ENCODE peak calls at places on chromosome 13, in seven cellular contexts. One of them, this sample, is unnamed.

GRCh38 chr13:50123002-50123401 is 107.8 kb downstream of the KCNRG start:
- DNase-seq in endothelial cell of umbilical vein: no peak
- DNase-seq in endodermal cell: no peak
- DNase-seq in HCT116: no peak
- DNase-seq in IMR-90: no peak
- DNase-seq in colonic mucosa: no peak
- DNase-seq in neural progenitor cell: no peak
- DNase-seq in this sample: no peak

GRCh38 chr13:46134961-46135522 is 30.2 kb upstream of the CPB2 start:
- DNase-seq in colonic mucosa: no peak
- DNase-seq in neural progenitor cell: peak; percentile 18
- DNase-seq in HCT116: peak; percentile 34
- DNase-seq in IMR-90: peak; percentile 2
- DNase-seq in endothelial cell of umbilical vein: no peak
- DNase-seq in endodermal cell: peak; percentile 54
- DNase-seq in this sample: no peak

GRCh38 chr13:83150616-83151307 is 731.5 kb downstream of the SLITRK1 start:
- DNase-seq in neural progenitor cell: no peak
- DNase-seq in HCT116: no peak
- DNase-seq in endothelial cell of umbilical vein: no peak
- DNase-seq in colonic mucosa: no peak
- DNase-seq in endodermal cell: no peak
- DNase-seq in IMR-90: no peak
- DNase-seq in this sample: no peak

GRCh38 chr13:109146912-109147624 is 517.7 kb downstream of the MYO16 start:
- DNase-seq in colonic mucosa: no peak
- DNase-seq in IMR-90: peak; percentile 89
- DNase-seq in endodermal cell: no peak
- DNase-seq in HCT116: peak; percentile 67
- DNase-seq in endothelial cell of umbilical vein: peak; percentile 83
- DNase-seq in neural progenitor cell: no peak
- DNase-seq in this sample: peak; percentile 39

GRCh38 chr13:77176350-77176749 is 149.4 kb upstream of the FBXL3 start:
- DNase-seq in colonic mucosa: no peak
- DNase-seq in neural progenitor cell: no peak
- DNase-seq in IMR-90: peak; percentile 89
- DNase-seq in endothelial cell of umbilical vein: no peak
- DNase-seq in endodermal cell: no peak
- DNase-seq in HCT116: no peak
- DNase-seq in this sample: peak; percentile 36

GRCh38 chr13:73341748-73342147 is 282.9 kb downstream of the KLF5 start:
- DNase-seq in colonic mucosa: no peak
- DNase-seq in neural progenitor cell: no peak
- DNase-seq in IMR-90: peak; percentile 44
- DNase-seq in endodermal cell: peak; percentile 62
- DNase-seq in endothelial cell of umbilical vein: peak; percentile 12
- DNase-seq in HCT116: no peak
- DNase-seq in this sample: peak; percentile 51

GRCh38 chr13:112892759-112893569 is 76.0 kb upstream of the MCF2L start:
- DNase-seq in HCT116: no peak
- DNase-seq in endothelial cell of umbilical vein: peak; percentile 34
- DNase-seq in IMR-90: no peak
- DNase-seq in colonic mucosa: peak; percentile 62
- DNase-seq in neural progenitor cell: peak; percentile 46
- DNase-seq in endodermal cell: peak; percentile 81
- DNase-seq in this sample: no peak

GRCh38 chr13:98807774-98808173 is 55.3 kb upstream of the SLC15A1 start:
- DNase-seq in colonic mucosa: no peak
- DNase-seq in HCT116: no peak
- DNase-seq in endothelial cell of umbilical vein: no peak
- DNase-seq in IMR-90: no peak
- DNase-seq in neural progenitor cell: no peak
- DNase-seq in endodermal cell: no peak
- DNase-seq in this sample: no peak

GRCh38 chr13:97395437-97396136 is 38.4 kb upstream of the RAP2A start:
- DNase-seq in endothelial cell of umbilical vein: no peak
- DNase-seq in HCT116: no peak
- DNase-seq in neural progenitor cell: no peak
- DNase-seq in endodermal cell: no peak
- DNase-seq in IMR-90: peak; percentile 66
- DNase-seq in colonic mucosa: no peak
- DNase-seq in this sample: peak; percentile 48

DNA sequence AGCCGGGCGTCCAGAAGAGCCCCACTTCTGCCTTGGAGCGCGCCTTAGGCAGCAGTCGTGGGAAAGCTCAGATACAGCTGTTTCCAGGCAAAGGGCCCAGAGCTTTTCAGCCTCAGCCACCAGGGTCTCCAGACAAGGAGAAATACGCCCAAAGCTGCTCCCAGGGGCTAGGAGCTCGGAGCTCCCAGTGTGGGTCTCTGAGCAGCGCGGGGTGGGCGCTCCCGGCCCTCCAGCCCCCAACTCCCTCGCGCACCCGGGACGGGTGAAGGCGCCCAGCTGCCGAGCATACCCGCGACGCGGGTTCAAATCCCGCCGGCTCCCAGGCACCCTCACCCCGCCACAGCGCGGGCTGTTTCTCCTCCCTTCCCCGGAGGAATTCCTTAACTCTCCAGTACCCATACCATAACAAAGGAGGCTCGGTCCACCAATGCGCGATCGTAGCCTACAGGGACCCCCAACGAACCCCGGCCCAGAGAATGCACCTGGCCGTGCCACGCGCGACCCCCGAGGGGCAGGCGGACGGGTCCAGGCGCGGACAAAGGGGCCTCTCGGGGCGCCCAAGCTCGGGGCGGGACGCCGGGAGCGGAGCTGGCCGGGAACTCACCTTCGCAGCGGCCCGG is 507 bp downstream of the COL4A1 start:
- DNase-seq in endothelial cell of umbilical vein: peak; percentile 59
- DNase-seq in endodermal cell: peak; percentile 77
- DNase-seq in neural progenitor cell: peak; percentile 69
- DNase-seq in colonic mucosa: no peak
- DNase-seq in IMR-90: no peak
- DNase-seq in HCT116: no peak
- DNase-seq in this sample: peak; percentile 80
- H3K9ac ChIP-seq in endothelial cell of umbilical vein: peak overlapping the region; percentile 74
- H3K9ac ChIP-seq in endodermal cell: peak overlapping the region; percentile 82
- H3K9ac ChIP-seq in neural progenitor cell: peak overlapping the region; percentile 61
- H3K9ac ChIP-seq in colonic mucosa: peak overlapping the region; percentile 29
- H3K9ac ChIP-seq in IMR-90: peak overlapping the region; percentile 96
- H3K9ac ChIP-seq in HCT116: no peak overlapping the region
- H3K9ac ChIP-seq in this sample: peak overlapping the region; percentile 91

GRCh38 chr13:102317593-102317992 is 84.3 kb downstream of the FGF14 start:
- DNase-seq in neural progenitor cell: no peak
- DNase-seq in HCT116: no peak
- DNase-seq in endodermal cell: no peak
- DNase-seq in endothelial cell of umbilical vein: no peak
- DNase-seq in colonic mucosa: peak; percentile 55
- DNase-seq in IMR-90: peak; percentile 8
- DNase-seq in this sample: no peak

GRCh38 chr13:102318233-102318632 is 83.6 kb downstream of the FGF14 start:
- DNase-seq in endodermal cell: no peak
- DNase-seq in neural progenitor cell: no peak
- DNase-seq in IMR-90: no peak
- DNase-seq in colonic mucosa: no peak
- DNase-seq in endothelial cell of umbilical vein: no peak
- DNase-seq in HCT116: no peak
- DNase-seq in this sample: no peak

GRCh38 chr13:102311901-102312300 is 89.9 kb downstream of the FGF14 start:
- DNase-seq in colonic mucosa: no peak
- DNase-seq in endodermal cell: no peak
- DNase-seq in endothelial cell of umbilical vein: no peak
- DNase-seq in HCT116: no peak
- DNase-seq in IMR-90: no peak
- DNase-seq in neural progenitor cell: no peak
- DNase-seq in this sample: no peak

GRCh38 chr13:102312841-102313240 is 89.0 kb downstream of the FGF14 start:
- DNase-seq in neural progenitor cell: no peak
- DNase-seq in endodermal cell: no peak
- DNase-seq in endothelial cell of umbilical vein: no peak
- DNase-seq in IMR-90: no peak
- DNase-seq in HCT116: no peak
- DNase-seq in colonic mucosa: no peak
- DNase-seq in this sample: no peak

DNA sequence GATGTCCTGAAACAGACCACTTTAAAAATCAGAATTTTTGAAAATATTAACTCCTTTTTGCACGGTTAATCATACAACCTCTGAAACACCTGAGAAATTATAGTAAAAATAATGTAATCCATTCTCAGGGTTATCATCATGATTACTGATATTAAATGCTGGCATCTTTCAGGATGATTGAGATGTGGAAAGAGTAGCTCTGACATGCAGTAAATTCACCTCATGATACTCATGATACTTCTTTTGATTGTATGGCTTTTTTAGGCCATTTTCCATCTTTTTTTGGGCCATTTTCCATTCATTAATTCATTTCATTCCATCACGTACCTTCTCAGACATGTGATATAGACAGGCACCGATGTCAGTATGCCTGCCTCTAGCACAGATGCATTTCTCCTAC is 85.1 kb downstream of the FGF14 start:
- DNase-seq in endodermal cell: no peak
- DNase-seq in IMR-90: no peak
- DNase-seq in neural progenitor cell: no peak
- DNase-seq in HCT116: no peak
- DNase-seq in endothelial cell of umbilical vein: no peak
- DNase-seq in colonic mucosa: no peak
- DNase-seq in this sample: no peak
- H3K9ac ChIP-seq in endodermal cell: no peak overlapping the region
- H3K9ac ChIP-seq in IMR-90: no peak overlapping the region
- H3K9ac ChIP-seq in neural progenitor cell: no peak overlapping the region
- H3K9ac ChIP-seq in HCT116: no peak overlapping the region
- H3K9ac ChIP-seq in endothelial cell of umbilical vein: no peak overlapping the region
- H3K9ac ChIP-seq in colonic mucosa: no peak overlapping the region
- H3K9ac ChIP-seq in this sample: no peak overlapping the region

GRCh38 chr13:44432595-44432994 is 59.0 kb downstream of the SERP2 start:
- DNase-seq in neural progenitor cell: no peak
- DNase-seq in endodermal cell: peak; percentile 53
- DNase-seq in colonic mucosa: no peak
- DNase-seq in HCT116: no peak
- DNase-seq in IMR-90: peak; percentile 31
- DNase-seq in endothelial cell of umbilical vein: peak; percentile 15
- DNase-seq in this sample: no peak

GRCh38 chr13:44434441-44435141 is 61.0 kb downstream of the SERP2 start:
- DNase-seq in HCT116: no peak
- DNase-seq in endothelial cell of umbilical vein: no peak
- DNase-seq in IMR-90: no peak
- DNase-seq in colonic mucosa: no peak
- DNase-seq in neural progenitor cell: no peak
- DNase-seq in endodermal cell: peak; percentile 42
- DNase-seq in this sample: peak; percentile 16

GRCh38 chr13:44435142-44435982 is 61.7 kb downstream of the SERP2 start:
- DNase-seq in endothelial cell of umbilical vein: peak; percentile 99
- DNase-seq in IMR-90: peak; percentile 98
- DNase-seq in colonic mucosa: peak; percentile 99
- DNase-seq in HCT116: peak; percentile 92
- DNase-seq in neural progenitor cell: peak; percentile 99
- DNase-seq in endodermal cell: peak; percentile 99
- DNase-seq in this sample: peak; percentile 98

GRCh38 chr13:44431150-44431549 is 57.5 kb downstream of the SERP2 start:
- DNase-seq in colonic mucosa: peak; percentile 78
- DNase-seq in HCT116: no peak
- DNase-seq in IMR-90: no peak
- DNase-seq in neural progenitor cell: peak; percentile 29
- DNase-seq in endothelial cell of umbilical vein: no peak
- DNase-seq in endodermal cell: peak; percentile 70
- DNase-seq in this sample: no peak

GRCh38 chr13:44433863-44434262 is 60.2 kb downstream of the SERP2 start:
- DNase-seq in HCT116: no peak
- DNase-seq in endothelial cell of umbilical vein: no peak
- DNase-seq in IMR-90: no peak
- DNase-seq in endodermal cell: no peak
- DNase-seq in colonic mucosa: no peak
- DNase-seq in neural progenitor cell: no peak
- DNase-seq in this sample: no peak
- H3K9ac ChIP-seq in HCT116: peak overlapping the region; percentile 0
- H3K9ac ChIP-seq in endothelial cell of umbilical vein: no peak overlapping the region
- H3K9ac ChIP-seq in IMR-90: no peak overlapping the region
- H3K9ac ChIP-seq in endodermal cell: no peak overlapping the region
- H3K9ac ChIP-seq in colonic mucosa: peak overlapping the region; percentile 92
- H3K9ac ChIP-seq in neural progenitor cell: no peak overlapping the region
- H3K9ac ChIP-seq in this sample: no peak overlapping the region

DNA sequence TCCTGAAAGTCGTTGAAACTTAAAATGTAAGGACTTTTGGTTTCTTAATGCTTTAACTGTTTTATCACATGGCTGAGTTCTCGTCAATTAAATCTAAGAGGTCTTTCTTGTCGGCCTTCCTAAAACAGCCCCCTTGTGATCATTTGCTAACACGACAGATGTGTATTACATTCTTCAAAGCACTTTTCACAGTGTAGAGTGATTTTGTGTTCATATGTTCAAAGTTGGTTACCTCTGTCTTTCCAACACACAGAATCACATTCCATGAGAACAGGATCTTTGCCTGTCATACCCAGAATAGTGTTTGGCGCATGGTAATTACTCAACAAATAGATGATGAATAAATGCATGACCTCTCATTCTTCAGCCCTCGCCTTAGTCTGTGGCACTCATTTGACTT is 1.1 kb downstream of the GTF2F2 start:
- DNase-seq in HCT116: peak; percentile 16
- DNase-seq in neural progenitor cell: peak; percentile 36
- DNase-seq in IMR-90: peak; percentile 53
- DNase-seq in endodermal cell: no peak
- DNase-seq in colonic mucosa: no peak
- DNase-seq in endothelial cell of umbilical vein: peak; percentile 41
- DNase-seq in this sample: no peak
- H3K9ac ChIP-seq in HCT116: peak overlapping the region; percentile 94
- H3K9ac ChIP-seq in neural progenitor cell: peak overlapping the region; percentile 59
- H3K9ac ChIP-seq in IMR-90: peak overlapping the region; percentile 79
- H3K9ac ChIP-seq in endodermal cell: peak overlapping the region; percentile 87
- H3K9ac ChIP-seq in colonic mucosa: peak overlapping the region; percentile 93
- H3K9ac ChIP-seq in endothelial cell of umbilical vein: peak overlapping the region; percentile 88
- H3K9ac ChIP-seq in this sample: peak overlapping the region; percentile 96

GRCh38 chr13:40666905-40667621 is 622 bp upstream of the FOXO1 start:
- DNase-seq in neural progenitor cell: peak; percentile 84
- DNase-seq in HCT116: no peak
- DNase-seq in endodermal cell: peak; percentile 86
- DNase-seq in IMR-90: no peak
- DNase-seq in colonic mucosa: peak; percentile 53
- DNase-seq in endothelial cell of umbilical vein: no peak
- DNase-seq in this sample: peak; percentile 72

GRCh38 chr13:40668335-40668734 is 1.9 kb upstream of the FOXO1 start:
- DNase-seq in IMR-90: no peak
- DNase-seq in endodermal cell: peak; percentile 73
- DNase-seq in colonic mucosa: peak; percentile 57
- DNase-seq in endothelial cell of umbilical vein: peak; percentile 45
- DNase-seq in HCT116: no peak
- DNase-seq in neural progenitor cell: peak; percentile 58
- DNase-seq in this sample: peak; percentile 51

GRCh38 chr13:40666058-40666904 is at the start of gene FOXO1:
- DNase-seq in endodermal cell: peak; percentile 93
- DNase-seq in endothelial cell of umbilical vein: peak; percentile 79
- DNase-seq in IMR-90: peak; percentile 74
- DNase-seq in HCT116: peak; percentile 58
- DNase-seq in colonic mucosa: peak; percentile 88
- DNase-seq in neural progenitor cell: peak; percentile 94
- DNase-seq in this sample: peak; percentile 92

GRCh38 chr13:40665754-40666057 is 735 bp downstream of the FOXO1 start:
- DNase-seq in neural progenitor cell: no peak
- DNase-seq in HCT116: no peak
- DNase-seq in colonic mucosa: no peak
- DNase-seq in IMR-90: no peak
- DNase-seq in endothelial cell of umbilical vein: no peak
- DNase-seq in endodermal cell: no peak
- DNase-seq in this sample: no peak

GRCh38 chr13:40667622-40667978 is 1.2 kb upstream of the FOXO1 start:
- DNase-seq in HCT116: no peak
- DNase-seq in endodermal cell: peak; percentile 69
- DNase-seq in colonic mucosa: peak; percentile 45
- DNase-seq in neural progenitor cell: peak; percentile 35
- DNase-seq in IMR-90: no peak
- DNase-seq in endothelial cell of umbilical vein: peak; percentile 35
- DNase-seq in this sample: no peak
- H3K9ac ChIP-seq in HCT116: peak overlapping the region; percentile 52
- H3K9ac ChIP-seq in endodermal cell: peak overlapping the region; percentile 60
- H3K9ac ChIP-seq in colonic mucosa: peak overlapping the region; percentile 76
- H3K9ac ChIP-seq in neural progenitor cell: no peak overlapping the region
- H3K9ac ChIP-seq in IMR-90: no peak overlapping the region
- H3K9ac ChIP-seq in endothelial cell of umbilical vein: peak overlapping the region; percentile 75
- H3K9ac ChIP-seq in this sample: peak overlapping the region; percentile 92

This sample was measured in adipocyte.